ENCODE peak calls at places on chromosome 21, in seven cellular contexts. S is esophagus muscularis mucosa, C is AG09309, E is nephron progenitor cell, W is choroid plexus epithelial cell, Y is pancreas, N is AG04449. R is an unnamed sample.

GRCh38 chr21:44255519-44255981 is 6.1 kb downstream of the DNMT3L start:
- DNase-seq in S (no peak), C (no peak), E (no peak), W (peak), Y (no peak), N (no peak), R (peak)

GRCh38 chr21:25911730-25912401 is 177.1 kb downstream of the GABPA start:
- DNase-seq in S (no peak), C (no peak), E (no peak), W (no peak), Y (peak), N (no peak), R (no peak)

GRCh38 chr21:35423694-35424093 is 374.6 kb upstream of the RUNX1 start:
- DNase-seq in S (no peak), C (no peak), E (no peak), W (peak), Y (no peak), N (peak), R (no peak)

GRCh38 chr21:23725576-23725975 is 1881.7 kb downstream of the MRPL39 start:
- DNase-seq in S (no peak), C (no peak), E (no peak), W (no peak), Y (no peak), N (no peak), R (no peak)

GRCh38 chr21:31184462-31184861 is 146.2 kb upstream of the KRTAP19-8 start:
- DNase-seq in S (no peak), C (no peak), E (no peak), W (no peak), Y (no peak), N (no peak), R (no peak)

GRCh38 chr21:34881894-34882371 is 167.2 kb downstream of the RUNX1 start:
- DNase-seq in S (peak), C (no peak), E (no peak), W (peak), Y (no peak), N (peak), R (no peak)

GRCh38 chr21:18249542-18250152 is 5.0 kb downstream of the CHODL start:
- DNase-seq in S (no peak), C (no peak), E (no peak), W (no peak), Y (no peak), N (no peak), R (peak)

GRCh38 chr21:17802568-17802967 is 16.6 kb downstream of the C21orf91 start:
- DNase-seq in S (no peak), C (no peak), E (no peak), W (peak), Y (no peak), N (peak), R (no peak)

GRCh38 chr21:34074283-34075098 is 1.1 kb downstream of the MRPS6 start:
- DNase-seq in S (no peak), C (no peak), E (peak), W (no peak), Y (peak), N (no peak), R (no peak)

GRCh38 chr21:25572895-25573310 is 34.4 kb downstream of the MRPL39 start:
- DNase-seq in S (no peak), C (no peak), E (no peak), W (peak), Y (no peak), N (no peak), R (no peak)

GRCh38 chr21:25589905-25590304 is 17.4 kb downstream of the MRPL39 start:
- DNase-seq in S (no peak), C (no peak), E (no peak), W (no peak), Y (no peak), N (no peak), R (no peak)

GRCh38 chr21:20802201-20802600 is 196.0 kb upstream of the NCAM2 start:
- DNase-seq in S (no peak), C (no peak), E (no peak), W (no peak), Y (no peak), N (no peak), R (no peak)

GRCh38 chr21:36589352-36589971 is 109.5 kb upstream of the SIM2 start:
- DNase-seq in S (no peak), C (no peak), E (no peak), W (peak), Y (peak), N (no peak), R (peak)
- TF ChIP-seq CTCF in S (no peak), C (peak), E (peak), W (peak), Y (peak), N (peak), R (peak)

DNA sequence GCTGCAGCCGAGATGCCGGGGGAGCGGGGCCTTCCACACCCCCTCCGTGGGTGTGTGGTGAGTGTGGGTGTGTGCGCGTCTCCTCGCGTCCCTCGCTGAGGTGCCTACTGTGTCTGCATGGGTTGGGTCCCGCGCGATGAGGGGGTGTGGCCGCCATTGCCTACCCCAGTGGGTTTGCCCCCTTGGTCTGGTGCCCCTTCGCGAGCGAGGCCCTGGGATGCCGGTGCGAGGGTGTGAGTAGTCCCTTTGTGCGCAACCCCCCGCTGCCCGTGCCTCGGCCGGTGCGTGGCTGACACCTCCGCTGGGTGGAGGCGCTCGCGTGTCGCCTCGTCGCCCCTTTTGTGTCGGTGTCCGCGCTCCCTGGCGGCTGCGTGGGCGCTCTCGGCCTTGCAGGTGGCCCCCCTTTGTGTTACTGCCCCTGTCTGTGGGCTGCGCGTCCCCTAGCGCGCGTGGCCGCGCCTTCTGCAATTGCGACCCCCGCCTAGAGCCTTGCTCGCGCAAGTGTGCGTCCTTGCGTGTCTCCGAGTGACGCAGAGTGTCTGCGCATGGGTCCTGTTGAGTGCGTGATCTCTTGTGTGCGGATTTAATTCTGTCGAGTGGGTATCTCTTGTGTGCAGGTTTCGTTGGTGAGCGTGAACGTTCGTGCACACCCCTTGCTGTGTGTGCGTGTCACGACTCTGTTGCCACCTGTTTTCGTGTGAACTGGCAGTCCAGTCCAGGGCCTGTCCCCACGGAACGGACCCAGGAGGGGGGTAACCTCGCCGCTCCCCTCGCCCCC is 552 bp downstream of the TTC3 start:
- DNase-seq in S (no peak), C (no peak), E (peak), W (peak), Y (peak), N (no peak), R (peak)
- TF ChIP-seq CTCF in S (peak), C (peak), E (no peak), W (no peak), Y (no peak), N (peak), R (peak)

GRCh38 chr21:45927032-45927431 is 54.5 kb upstream of the COL6A1 start:
- DNase-seq in S (no peak), C (no peak), E (no peak), W (no peak), Y (no peak), N (no peak), R (no peak)
- TF ChIP-seq CTCF in S (no peak), C (no peak), E (no peak), W (no peak), Y (no peak), N (no peak), R (no peak)

GRCh38 chr21:30072496-30072895 is 94.1 kb downstream of the CLDN17 start:
- DNase-seq in S (no peak), C (no peak), E (peak), W (peak), Y (no peak), N (no peak), R (peak)
- TF ChIP-seq CTCF in S (no peak), C (no peak), E (peak), W (peak), Y (peak), N (peak), R (peak)

GRCh38 chr21:42376338-42376982 is 10.1 kb upstream of the TFF1 start:
- DNase-seq in S (no peak), C (no peak), E (no peak), W (no peak), Y (peak), N (no peak), R (no peak)
- TF ChIP-seq CTCF in S (no peak), C (peak), E (no peak), W (no peak), Y (no peak), N (no peak), R (no peak)

GRCh38 chr21:41966872-41967621 is 13.2 kb upstream of the C2CD2 start:
- DNase-seq in S (peak), C (no peak), E (no peak), W (no peak), Y (peak), N (no peak), R (no peak)

GRCh38 chr21:41965447-41966340 is 11.9 kb upstream of the C2CD2 start:
- DNase-seq in S (peak), C (no peak), E (no peak), W (no peak), Y (no peak), N (no peak), R (no peak)

GRCh38 chr21:41965045-41965444 is 11.2 kb upstream of the C2CD2 start:
- DNase-seq in S (peak), C (no peak), E (no peak), W (no peak), Y (no peak), N (no peak), R (no peak)

GRCh38 chr21:41967708-41968107 is 13.9 kb upstream of the C2CD2 start:
- DNase-seq in S (peak), C (no peak), E (no peak), W (no peak), Y (no peak), N (no peak), R (no peak)

GRCh38 chr21:41966341-41966833 is 12.6 kb upstream of the C2CD2 start:
- DNase-seq in S (peak), C (no peak), E (no peak), W (no peak), Y (no peak), N (no peak), R (no peak)
- TF ChIP-seq CTCF in S (no peak), C (no peak), E (no peak), W (no peak), Y (no peak), N (no peak), R (no peak)

DNA sequence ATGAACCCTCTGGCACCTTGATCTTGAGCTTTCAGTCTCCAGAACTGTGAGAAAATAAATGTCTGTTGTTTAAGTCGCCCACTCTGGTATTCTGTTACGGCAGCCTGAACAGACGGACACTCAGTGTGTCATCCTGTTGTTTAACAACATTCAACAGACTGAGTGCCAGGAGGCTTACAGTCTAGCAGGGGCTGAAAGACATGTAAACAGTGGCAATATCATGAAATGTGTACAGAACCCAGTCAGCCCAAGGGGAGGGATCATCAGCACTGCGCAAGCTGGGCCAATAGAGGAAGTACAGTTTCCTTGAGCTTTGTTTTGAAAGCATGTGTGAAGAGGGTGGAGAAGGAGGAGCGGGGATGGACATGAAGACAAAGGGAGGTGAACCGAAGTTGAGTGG is 13.6 kb downstream of the DIP2A start:
- DNase-seq in S (no peak), C (no peak), E (no peak), W (no peak), Y (no peak), N (no peak), R (no peak)
- TF ChIP-seq CTCF in S (no peak), C (no peak), E (no peak), W (no peak), Y (no peak), N (no peak), R (no peak)

DNA sequence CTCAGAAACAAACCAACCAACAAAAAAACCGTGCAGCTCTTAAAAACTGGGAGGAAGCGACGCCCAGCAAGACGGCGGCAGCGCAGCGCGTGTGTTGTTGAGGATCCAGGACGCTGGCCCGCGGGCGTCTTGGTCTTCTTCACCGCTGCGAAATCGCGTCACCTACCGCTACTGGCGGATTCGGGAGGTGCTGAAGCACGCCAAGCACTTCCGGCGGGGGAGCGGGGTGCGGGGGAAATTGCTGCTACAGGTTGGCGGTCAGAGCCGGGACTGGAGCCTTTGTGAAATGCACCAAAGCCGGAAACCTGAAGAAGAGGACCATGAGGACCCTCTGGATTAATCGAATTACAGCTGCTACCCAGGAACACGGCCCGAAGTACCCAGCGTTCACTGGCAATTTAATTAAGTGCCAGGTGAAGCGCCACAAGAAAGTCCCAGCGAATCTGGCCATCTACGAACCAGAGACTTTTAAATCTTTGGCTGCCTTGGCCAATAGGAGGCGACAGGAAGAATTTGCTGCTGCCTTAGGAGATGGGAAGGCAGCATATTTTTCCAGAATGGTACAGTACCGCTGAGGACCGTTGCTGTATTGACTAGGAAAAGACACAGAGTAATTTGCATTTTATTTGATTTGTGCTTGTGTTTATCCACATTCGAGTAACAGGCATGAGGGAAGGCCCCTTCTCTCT is 11.9 kb upstream of the RIPPLY3 start:
- DNase-seq in S (no peak), C (no peak), E (no peak), W (peak), Y (no peak), N (no peak), R (no peak)
- TF ChIP-seq CTCF in S (no peak), C (no peak), E (no peak), W (peak), Y (no peak), N (no peak), R (no peak)

DNA sequence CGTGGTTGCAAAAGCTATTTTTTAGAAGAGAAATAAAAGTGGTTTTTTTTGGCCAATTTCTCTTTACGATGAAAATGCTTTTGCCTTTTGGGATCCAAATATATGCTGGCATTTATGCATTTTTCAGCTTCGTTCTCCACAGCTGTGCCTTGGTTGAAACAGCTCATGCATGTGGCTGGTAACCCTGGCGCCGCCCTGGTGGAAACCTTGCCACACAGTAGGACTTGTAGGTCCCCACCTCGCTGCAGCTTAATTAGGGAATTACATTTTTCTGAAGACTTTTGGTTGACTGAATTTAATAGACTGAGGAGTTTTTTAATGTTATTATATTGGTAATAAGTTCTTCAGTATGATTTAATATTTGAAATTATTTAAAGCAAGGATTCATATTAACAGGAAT is 12.7 kb upstream of the PCP4 start:
- DNase-seq in S (no peak), C (no peak), E (no peak), W (no peak), Y (no peak), N (no peak), R (no peak)
- TF ChIP-seq CTCF in S (no peak), C (no peak), E (no peak), W (no peak), Y (no peak), N (no peak), R (no peak)

DNA sequence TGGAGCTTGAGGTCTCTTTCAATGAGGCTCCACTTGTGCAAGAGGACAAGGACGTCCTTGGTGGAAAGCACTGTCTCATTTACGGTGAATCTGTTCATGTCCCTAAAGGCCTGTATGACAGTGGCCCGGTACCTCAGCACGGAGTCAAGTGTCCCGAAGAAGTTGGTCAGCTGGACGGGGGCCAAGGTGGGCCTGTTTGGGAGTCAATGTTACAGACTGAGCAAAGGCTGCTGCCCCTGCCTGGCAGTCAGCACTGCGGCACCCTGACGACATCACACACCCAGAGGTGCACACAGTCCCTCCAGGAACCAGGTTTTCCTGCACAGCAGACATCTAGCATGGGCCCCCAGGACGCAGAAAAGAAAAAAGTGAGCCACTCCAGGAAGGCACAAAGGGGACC is 19.1 kb downstream of the MRAP start:
- DNase-seq in S (no peak), C (no peak), E (no peak), W (no peak), Y (no peak), N (no peak), R (no peak)
- TF ChIP-seq CTCF in S (no peak), C (no peak), E (no peak), W (no peak), Y (no peak), N (no peak), R (no peak)

R was measured in WERI-Rb-1.